ENCODE peak calls at places on chromosome 17, in eight cellular contexts. One of them, this sample, is unnamed.

GRCh38 chr17:36459045-36459444 is 27.4 kb upstream of the ZNHIT3 start:
- DNase-seq in T-helper 9 cell: no peak
- DNase-seq in activated CD8-positive, alpha-beta memory T cell treated with anti-CD3 and anti-CD28 coated beads for 1 hour: no peak
- DNase-seq in HEK293T: no peak
- DNase-seq in astrocyte of the spinal cord: no peak
- DNase-seq in activated gamma-delta T cell treated with Interleukin-2 at 50 U/mL for 16 hours: no peak
- DNase-seq in effector CD4-positive, alpha-beta T cell: no peak
- DNase-seq in substantia nigra: no peak
- DNase-seq in this sample: no peak

GRCh38 chr17:28712037-28712704 is 483 bp upstream of the PROCA1 start:
- DNase-seq in activated CD8-positive, alpha-beta memory T cell treated with anti-CD3 and anti-CD28 coated beads for 1 hour: no peak
- DNase-seq in HEK293T: peak; percentile 16
- DNase-seq in T-helper 9 cell: peak; percentile 50
- DNase-seq in effector CD4-positive, alpha-beta T cell: peak; percentile 46
- DNase-seq in activated gamma-delta T cell treated with Interleukin-2 at 50 U/mL for 16 hours: peak; percentile 48
- DNase-seq in substantia nigra: no peak
- DNase-seq in astrocyte of the spinal cord: no peak
- DNase-seq in this sample: no peak

GRCh38 chr17:60321336-60322055 is 70.4 kb downstream of the USP32 start:
- DNase-seq in activated CD8-positive, alpha-beta memory T cell treated with anti-CD3 and anti-CD28 coated beads for 1 hour: no peak
- DNase-seq in astrocyte of the spinal cord: no peak
- DNase-seq in substantia nigra: no peak
- DNase-seq in effector CD4-positive, alpha-beta T cell: no peak
- DNase-seq in activated gamma-delta T cell treated with Interleukin-2 at 50 U/mL for 16 hours: no peak
- DNase-seq in T-helper 9 cell: no peak
- DNase-seq in HEK293T: no peak
- DNase-seq in this sample: no peak

GRCh38 chr17:77141846-77142449 is 1.2 kb downstream of the SEC14L1 start:
- DNase-seq in effector CD4-positive, alpha-beta T cell: no peak
- DNase-seq in astrocyte of the spinal cord: no peak
- DNase-seq in substantia nigra: no peak
- DNase-seq in activated CD8-positive, alpha-beta memory T cell treated with anti-CD3 and anti-CD28 coated beads for 1 hour: no peak
- DNase-seq in HEK293T: no peak
- DNase-seq in T-helper 9 cell: no peak
- DNase-seq in activated gamma-delta T cell treated with Interleukin-2 at 50 U/mL for 16 hours: no peak
- DNase-seq in this sample: no peak

GRCh38 chr17:28142355-28142754 is 99.9 kb downstream of the NLK start:
- DNase-seq in activated CD8-positive, alpha-beta memory T cell treated with anti-CD3 and anti-CD28 coated beads for 1 hour: no peak
- DNase-seq in substantia nigra: no peak
- DNase-seq in effector CD4-positive, alpha-beta T cell: no peak
- DNase-seq in activated gamma-delta T cell treated with Interleukin-2 at 50 U/mL for 16 hours: no peak
- DNase-seq in T-helper 9 cell: no peak
- DNase-seq in HEK293T: no peak
- DNase-seq in astrocyte of the spinal cord: no peak
- DNase-seq in this sample: no peak

GRCh38 chr17:29131814-29132682 is 48.1 kb downstream of the MYO18A start:
- DNase-seq in effector CD4-positive, alpha-beta T cell: no peak
- DNase-seq in HEK293T: no peak
- DNase-seq in substantia nigra: no peak
- DNase-seq in activated CD8-positive, alpha-beta memory T cell treated with anti-CD3 and anti-CD28 coated beads for 1 hour: no peak
- DNase-seq in activated gamma-delta T cell treated with Interleukin-2 at 50 U/mL for 16 hours: no peak
- DNase-seq in astrocyte of the spinal cord: peak; percentile 77
- DNase-seq in T-helper 9 cell: no peak
- DNase-seq in this sample: peak; percentile 88

GRCh38 chr17:32621612-32622312 is 135.0 kb downstream of the CDK5R1 start:
- DNase-seq in HEK293T: no peak
- DNase-seq in effector CD4-positive, alpha-beta T cell: no peak
- DNase-seq in T-helper 9 cell: no peak
- DNase-seq in astrocyte of the spinal cord: peak; percentile 28
- DNase-seq in substantia nigra: no peak
- DNase-seq in activated CD8-positive, alpha-beta memory T cell treated with anti-CD3 and anti-CD28 coated beads for 1 hour: no peak
- DNase-seq in activated gamma-delta T cell treated with Interleukin-2 at 50 U/mL for 16 hours: no peak
- DNase-seq in this sample: no peak

GRCh38 chr17:30376621-30377452 is 1.9 kb upstream of the CPD start:
- DNase-seq in activated gamma-delta T cell treated with Interleukin-2 at 50 U/mL for 16 hours: no peak
- DNase-seq in substantia nigra: peak; percentile 14
- DNase-seq in astrocyte of the spinal cord: peak; percentile 85
- DNase-seq in effector CD4-positive, alpha-beta T cell: no peak
- DNase-seq in HEK293T: peak; percentile 30
- DNase-seq in activated CD8-positive, alpha-beta memory T cell treated with anti-CD3 and anti-CD28 coated beads for 1 hour: no peak
- DNase-seq in T-helper 9 cell: no peak
- DNase-seq in this sample: peak; percentile 75

GRCh38 chr17:539766-540165 is 174.9 kb downstream of the VPS53 start:
- DNase-seq in effector CD4-positive, alpha-beta T cell: no peak
- DNase-seq in activated gamma-delta T cell treated with Interleukin-2 at 50 U/mL for 16 hours: no peak
- DNase-seq in T-helper 9 cell: no peak
- DNase-seq in astrocyte of the spinal cord: no peak
- DNase-seq in activated CD8-positive, alpha-beta memory T cell treated with anti-CD3 and anti-CD28 coated beads for 1 hour: no peak
- DNase-seq in substantia nigra: no peak
- DNase-seq in HEK293T: no peak
- DNase-seq in this sample: no peak

GRCh38 chr17:65430209-65430833 is 131.1 kb downstream of the AXIN2 start:
- DNase-seq in activated gamma-delta T cell treated with Interleukin-2 at 50 U/mL for 16 hours: peak; percentile 7
- DNase-seq in HEK293T: no peak
- DNase-seq in effector CD4-positive, alpha-beta T cell: no peak
- DNase-seq in activated CD8-positive, alpha-beta memory T cell treated with anti-CD3 and anti-CD28 coated beads for 1 hour: no peak
- DNase-seq in T-helper 9 cell: no peak
- DNase-seq in astrocyte of the spinal cord: no peak
- DNase-seq in substantia nigra: no peak
- DNase-seq in this sample: no peak

GRCh38 chr17:7029096-7029495 is 6.2 kb downstream of the BCL6B start:
- DNase-seq in effector CD4-positive, alpha-beta T cell: no peak
- DNase-seq in T-helper 9 cell: no peak
- DNase-seq in activated gamma-delta T cell treated with Interleukin-2 at 50 U/mL for 16 hours: no peak
- DNase-seq in substantia nigra: no peak
- DNase-seq in HEK293T: no peak
- DNase-seq in astrocyte of the spinal cord: no peak
- DNase-seq in activated CD8-positive, alpha-beta memory T cell treated with anti-CD3 and anti-CD28 coated beads for 1 hour: no peak
- DNase-seq in this sample: no peak

GRCh38 chr17:30366536-30366935 is 12.2 kb upstream of the CPD start:
- DNase-seq in astrocyte of the spinal cord: no peak
- DNase-seq in substantia nigra: no peak
- DNase-seq in activated gamma-delta T cell treated with Interleukin-2 at 50 U/mL for 16 hours: no peak
- DNase-seq in activated CD8-positive, alpha-beta memory T cell treated with anti-CD3 and anti-CD28 coated beads for 1 hour: no peak
- DNase-seq in HEK293T: no peak
- DNase-seq in T-helper 9 cell: no peak
- DNase-seq in effector CD4-positive, alpha-beta T cell: no peak
- DNase-seq in this sample: no peak

GRCh38 chr17:39183766-39184165 is 13.7 kb downstream of the CACNB1 start:
- DNase-seq in activated gamma-delta T cell treated with Interleukin-2 at 50 U/mL for 16 hours: no peak
- DNase-seq in T-helper 9 cell: no peak
- DNase-seq in effector CD4-positive, alpha-beta T cell: no peak
- DNase-seq in HEK293T: no peak
- DNase-seq in astrocyte of the spinal cord: no peak
- DNase-seq in substantia nigra: no peak
- DNase-seq in activated CD8-positive, alpha-beta memory T cell treated with anti-CD3 and anti-CD28 coated beads for 1 hour: no peak
- DNase-seq in this sample: no peak

GRCh38 chr17:67696853-67697505 is 20.8 kb upstream of the NOL11 start:
- DNase-seq in HEK293T: no peak
- DNase-seq in substantia nigra: no peak
- DNase-seq in effector CD4-positive, alpha-beta T cell: no peak
- DNase-seq in activated gamma-delta T cell treated with Interleukin-2 at 50 U/mL for 16 hours: no peak
- DNase-seq in astrocyte of the spinal cord: no peak
- DNase-seq in activated CD8-positive, alpha-beta memory T cell treated with anti-CD3 and anti-CD28 coated beads for 1 hour: no peak
- DNase-seq in T-helper 9 cell: no peak
- DNase-seq in this sample: no peak

GRCh38 chr17:67831268-67831667 is 6.0 kb downstream of the BPTF start:
- DNase-seq in effector CD4-positive, alpha-beta T cell: no peak
- DNase-seq in HEK293T: no peak
- DNase-seq in activated CD8-positive, alpha-beta memory T cell treated with anti-CD3 and anti-CD28 coated beads for 1 hour: no peak
- DNase-seq in astrocyte of the spinal cord: no peak
- DNase-seq in substantia nigra: no peak
- DNase-seq in T-helper 9 cell: no peak
- DNase-seq in activated gamma-delta T cell treated with Interleukin-2 at 50 U/mL for 16 hours: no peak
- DNase-seq in this sample: no peak

GRCh38 chr17:15432807-15433547 is 34.4 kb downstream of the CDRT4 start:
- DNase-seq in activated gamma-delta T cell treated with Interleukin-2 at 50 U/mL for 16 hours: no peak
- DNase-seq in T-helper 9 cell: no peak
- DNase-seq in substantia nigra: no peak
- DNase-seq in effector CD4-positive, alpha-beta T cell: no peak
- DNase-seq in astrocyte of the spinal cord: no peak
- DNase-seq in HEK293T: no peak
- DNase-seq in activated CD8-positive, alpha-beta memory T cell treated with anti-CD3 and anti-CD28 coated beads for 1 hour: no peak
- DNase-seq in this sample: peak; percentile 95

GRCh38 chr17:35577826-35578194 is 561 bp downstream of the PEX12 start:
- DNase-seq in HEK293T: no peak
- DNase-seq in substantia nigra: no peak
- DNase-seq in effector CD4-positive, alpha-beta T cell: no peak
- DNase-seq in astrocyte of the spinal cord: peak; percentile 9
- DNase-seq in activated gamma-delta T cell treated with Interleukin-2 at 50 U/mL for 16 hours: no peak
- DNase-seq in T-helper 9 cell: no peak
- DNase-seq in activated CD8-positive, alpha-beta memory T cell treated with anti-CD3 and anti-CD28 coated beads for 1 hour: no peak
- DNase-seq in this sample: peak; percentile 19

GRCh38 chr17:30344283-30345088 is 10.6 kb upstream of the TMIGD1 start:
- DNase-seq in activated gamma-delta T cell treated with Interleukin-2 at 50 U/mL for 16 hours: no peak
- DNase-seq in activated CD8-positive, alpha-beta memory T cell treated with anti-CD3 and anti-CD28 coated beads for 1 hour: no peak
- DNase-seq in astrocyte of the spinal cord: peak; percentile 29
- DNase-seq in effector CD4-positive, alpha-beta T cell: no peak
- DNase-seq in substantia nigra: peak; percentile 45
- DNase-seq in T-helper 9 cell: no peak
- DNase-seq in HEK293T: no peak
- DNase-seq in this sample: peak; percentile 75

GRCh38 chr17:17648762-17649161 is 32.5 kb upstream of the RAI1 start:
- DNase-seq in effector CD4-positive, alpha-beta T cell: no peak
- DNase-seq in HEK293T: no peak
- DNase-seq in T-helper 9 cell: no peak
- DNase-seq in substantia nigra: no peak
- DNase-seq in activated gamma-delta T cell treated with Interleukin-2 at 50 U/mL for 16 hours: no peak
- DNase-seq in activated CD8-positive, alpha-beta memory T cell treated with anti-CD3 and anti-CD28 coated beads for 1 hour: no peak
- DNase-seq in astrocyte of the spinal cord: no peak
- DNase-seq in this sample: no peak

GRCh38 chr17:8499171-8499570 is 63.5 kb downstream of the NDEL1 start:
- DNase-seq in astrocyte of the spinal cord: no peak
- DNase-seq in activated CD8-positive, alpha-beta memory T cell treated with anti-CD3 and anti-CD28 coated beads for 1 hour: no peak
- DNase-seq in T-helper 9 cell: no peak
- DNase-seq in substantia nigra: no peak
- DNase-seq in HEK293T: no peak
- DNase-seq in effector CD4-positive, alpha-beta T cell: no peak
- DNase-seq in activated gamma-delta T cell treated with Interleukin-2 at 50 U/mL for 16 hours: no peak
- DNase-seq in this sample: no peak